ENCODE peak calls at places on chromosomes 13 and 19, in ten cellular contexts. M is omental fat pad; P is amygdala; U is GM13976; G is GM23338; Z is renal cortical epithelial cell; O is stimulated activated CD8-positive, alpha-beta memory T cell treated with anti-CD3 and anti-CD28 coated beads, Interleukin-7, amount 100 ng/mL, for 1 hour; W is stimulated activated CD4-positive, alpha-beta T cell treated with anti-CD3 and anti-CD28 coated beads, TNF-alpha, amount 100 ng/mL, for 1 hour; Y is T-helper 17 cell; E is NCI-H187 treated with DMSO at 0.1 percent for 48 hours. J is an unnamed sample.
A peak's percentile ranks its signal among the peaks of the same experiment; 100 is the strongest.

GRCh38 chr19:13526552-13526951 is 20.3 kb upstream of the CACNA1A start:
- DNase-seq in M (no peak), Z (peak; percentile 2), W (no peak), G (peak; percentile 77), E (no peak), Y (no peak), O (no peak), U (no peak), P (no peak), J (no peak)

GRCh38 chr13:93624371-93624777 is 397.8 kb downstream of the GPC6 start:
- DNase-seq in M (no peak), W (no peak), Z (no peak), U (no peak), E (no peak), Y (no peak), P (no peak), O (no peak), G (no peak), J (no peak)

GRCh38 chr13:104833221-104833620 is 1702.2 kb downstream of the EFNB2 start:
- DNase-seq in G (no peak), Z (no peak), E (no peak), U (no peak), Y (no peak), O (no peak), W (no peak), P (no peak), M (no peak), J (no peak)

GRCh38 chr13:21124853-21125252 is 51.5 kb downstream of the SKA3 start:
- DNase-seq in Z (peak; percentile 89), M (no peak), E (no peak), Y (no peak), G (peak; percentile 50), O (no peak), P (peak; percentile 44), U (no peak), W (no peak), J (no peak)

GRCh38 chr19:18001837-18002345 is 6.1 kb upstream of the ARRDC2 start:
- DNase-seq in Y (no peak), W (no peak), P (no peak), G (no peak), Z (no peak), U (no peak), M (no peak), O (no peak), E (no peak), J (no peak)

GRCh38 chr13:113917096-113917495 is 53.2 kb upstream of the GAS6 start:
- DNase-seq in Z (no peak), O (no peak), W (no peak), G (no peak), P (no peak), M (no peak), Y (no peak), E (no peak), U (no peak), J (no peak)

GRCh38 chr19:16071072-16071691 is 5.1 kb upstream of the TPM4 start:
- DNase-seq in W (no peak), O (no peak), G (no peak), U (no peak), P (no peak), Z (no peak), Y (no peak), M (no peak), E (no peak), J (no peak)

GRCh38 chr13:20492641-20493040 is 33.0 kb downstream of the CRYL1 start:
- DNase-seq in P (no peak), M (no peak), W (no peak), E (no peak), G (peak; percentile 62), Y (no peak), O (no peak), Z (peak; percentile 40), U (peak; percentile 68), J (no peak)

GRCh38 chr19:50329146-50329925 is at the start of gene KCNC3:
- DNase-seq in Y (peak; percentile 96), Z (peak; percentile 95), P (peak; percentile 96), M (peak; percentile 79), W (peak; percentile 73), E (peak; percentile 100), U (peak; percentile 99), G (peak; percentile 100), O (peak; percentile 86), J (peak; percentile 99)

GRCh38 chr19:1765182-1765903 is 12.0 kb downstream of the ONECUT3 start:
- DNase-seq in O (no peak), W (no peak), Y (no peak), Z (no peak), P (no peak), G (no peak), U (no peak), M (no peak), E (no peak), J (no peak)

GRCh38 chr19:37869766-37870340 is 36.5 kb downstream of the WDR87 start:
- DNase-seq in P (no peak), M (no peak), Z (no peak), W (no peak), E (no peak), G (no peak), U (no peak), O (no peak), Y (no peak), J (no peak)

GRCh38 chr19:29371766-29372415 is 153.9 kb upstream of the VSTM2B start:
- DNase-seq in W (no peak), O (no peak), Z (no peak), P (no peak), E (no peak), Y (no peak), U (peak; percentile 2), G (no peak), M (no peak), J (no peak)

GRCh38 chr19:18649371-18650047 is 12.7 kb downstream of the KLHL26 start:
- DNase-seq in W (no peak), Z (no peak), P (peak; percentile 51), G (no peak), Y (no peak), E (no peak), U (no peak), M (no peak), O (no peak), J (peak; percentile 49)

GRCh38 chr19:3201072-3201700 is 15.5 kb downstream of the NCLN start:
- DNase-seq in U (no peak), E (no peak), M (no peak), Z (no peak), O (no peak), P (no peak), G (no peak), W (no peak), Y (no peak), J (no peak)

GRCh38 chr19:3336680-3337523 is 29.5 kb upstream of the NFIC start:
- DNase-seq in U (peak; percentile 15), G (no peak), Z (peak; percentile 92), W (no peak), M (peak; percentile 50), O (no peak), E (no peak), Y (no peak), P (peak; percentile 82), J (peak; percentile 36)

GRCh38 chr19:18473003-18473705 is 35.2 kb upstream of the ISYNA1 start:
- DNase-seq in P (no peak), W (no peak), O (no peak), Y (no peak), M (no peak), Z (no peak), G (no peak), E (no peak), U (no peak), J (no peak)

GRCh38 chr13:30569901-30570576 is 47.7 kb upstream of the USPL1 start:
- DNase-seq in M (no peak), P (no peak), G (peak; percentile 17), Y (no peak), U (no peak), W (no peak), Z (peak; percentile 95), O (no peak), E (no peak), J (no peak)

GRCh38 chr13:41457589-41458186 is 338 bp downstream of the RGCC start:
- DNase-seq in U (peak; percentile 53), Y (no peak), E (no peak), M (no peak), Z (no peak), W (no peak), O (no peak), P (no peak), G (peak; percentile 29), J (no peak)

GRCh38 chr19:46461537-46461936 is 9.8 kb downstream of the PNMA8A start:
- DNase-seq in Y (no peak), U (no peak), E (no peak), Z (no peak), M (no peak), G (no peak), W (no peak), P (no peak), O (no peak), J (no peak)

GRCh38 chr19:35404879-35405622 is 34.2 kb downstream of the GPR42 start:
- DNase-seq in Z (no peak), W (no peak), Y (no peak), P (no peak), O (no peak), G (peak; percentile 63), M (peak; percentile 44), E (no peak), U (peak; percentile 87), J (no peak)

GRCh38 chr13:43657485-43657884 is 129.3 kb downstream of the ENOX1 start:
- DNase-seq in P (no peak), Z (no peak), G (no peak), M (no peak), W (no peak), Y (no peak), E (no peak), U (no peak), O (no peak), J (no peak)

GRCh38 chr19:2575734-2576481 is 100.0 kb downstream of the GADD45B start:
- DNase-seq in E (no peak), W (no peak), O (no peak), G (no peak), U (no peak), M (no peak), Z (peak; percentile 10), Y (no peak), P (no peak), J (no peak)

GRCh38 chr19:17883627-17884413 is 12.1 kb downstream of the SLC5A5 start:
- DNase-seq in E (no peak), Y (no peak), Z (no peak), O (no peak), W (no peak), M (no peak), P (no peak), U (no peak), G (peak; percentile 57), J (no peak)

GRCh38 chr19:48673436-48674100 is 751 bp upstream of the NTN5 start:
- DNase-seq in G (no peak), W (no peak), E (no peak), O (no peak), Y (no peak), M (no peak), P (no peak), U (peak; percentile 19), Z (no peak), J (no peak)

GRCh38 chr13:50731400-50731799 is 112.1 kb downstream of the DLEU7 start:
- DNase-seq in P (no peak), G (no peak), E (no peak), O (no peak), U (no peak), Z (peak; percentile 71), Y (no peak), W (no peak), M (no peak), J (no peak)

GRCh38 chr19:30175987-30176386 is 196.2 kb upstream of the ZNF536 start:
- DNase-seq in O (no peak), G (no peak), M (no peak), Y (no peak), P (no peak), U (no peak), E (no peak), Z (no peak), W (no peak), J (no peak)

GRCh38 chr13:27011661-27012060 is 159.9 kb downstream of the USP12 start:
- DNase-seq in G (no peak), M (no peak), P (no peak), W (no peak), E (no peak), U (no peak), Z (no peak), Y (no peak), O (no peak), J (no peak)

GRCh38 chr19:19276851-19277250 is 3.8 kb upstream of the TM6SF2 start:
- DNase-seq in Z (no peak), G (no peak), P (no peak), W (no peak), U (no peak), O (no peak), E (no peak), M (no peak), Y (no peak), J (no peak)

J was measured in nucleus accumbens.